ENCODE peak calls at places on chromosomes 4 and X, in six cellular contexts. K is T-helper 2 cell; L is GM18507; O is endothelial cell; P is HTR-8/SVneo; V is stimulated activated CD8-positive, alpha-beta memory T cell treated with anti-CD3 and anti-CD28 coated beads, Interleukin-7, amount 100 ng/mL, for 1 hour. Y is an unnamed sample.

GRCh38 chrX:71994601-71995000 is 84.0 kb downstream of the NHSL2 start:
- DNase-seq in K (no peak), L (no peak), O (no peak), P (peak; percentile 30), V (no peak), Y (no peak)

GRCh38 chr4:56406151-56406550 is 18.9 kb upstream of the AASDH start:
- DNase-seq in K (no peak), L (no peak), O (no peak), P (no peak), V (no peak), Y (no peak)

GRCh38 chrX:71103110-71103983 is 3.2 kb downstream of the CXorf65 start:
- DNase-seq in K (peak; percentile 75), L (no peak), O (peak; percentile 22), P (no peak), V (no peak), Y (no peak)

GRCh38 chr4:4409416-4410115 is 22.7 kb downstream of the NSG1 start:
- DNase-seq in K (no peak), L (no peak), O (no peak), P (no peak), V (no peak), Y (no peak)

GRCh38 chr4:129322947-129323346 is 227.0 kb downstream of the C4orf33 start:
- DNase-seq in K (no peak), L (no peak), O (no peak), P (no peak), V (no peak), Y (no peak)

GRCh38 chrX:139930923-139931645 is 1.8 kb downstream of the ATP11C start:
- DNase-seq in K (peak; percentile 24), L (no peak), O (peak; percentile 11), P (no peak), V (no peak), Y (no peak)

GRCh38 chrX:13307041-13307440 is 12.8 kb downstream of the ATXN3L start:
- DNase-seq in K (no peak), L (no peak), O (no peak), P (no peak), V (no peak), Y (no peak)

GRCh38 chr4:48970471-48970921 is 15.6 kb upstream of the CWH43 start:
- DNase-seq in K (no peak), L (no peak), O (no peak), P (no peak), V (no peak), Y (no peak)

GRCh38 chr4:181138116-181138515 is 1105.1 kb upstream of the TENM3 start:
- DNase-seq in K (no peak), L (no peak), O (no peak), P (no peak), V (no peak), Y (no peak)

GRCh38 chr4:97938141-97938540 is 205.1 kb downstream of the STPG2 start:
- DNase-seq in K (no peak), L (no peak), O (no peak), P (no peak), V (no peak), Y (no peak)

GRCh38 chr4:141131738-141132688 is 1.3 kb downstream of the RNF150 start:
- DNase-seq in K (peak; percentile 6), L (no peak), O (peak; percentile 25), P (peak; percentile 11), V (no peak), Y (no peak)

GRCh38 chrX:150050387-150050786 is 112.1 kb upstream of the EOLA2 start:
- DNase-seq in K (peak; percentile 2), L (no peak), O (no peak), P (no peak), V (no peak), Y (no peak)

GRCh38 chr4:137749466-137749865 is 217.2 kb upstream of the PCDH18 start:
- DNase-seq in K (no peak), L (no peak), O (no peak), P (no peak), V (no peak), Y (no peak)

GRCh38 chrX:135396109-135396508 is 25.6 kb upstream of the SMIM10L2A start:
- DNase-seq in K (no peak), L (no peak), O (peak; percentile 28), P (no peak), V (no peak), Y (no peak)

GRCh38 chrX:119055650-119056049 is 17.1 kb upstream of the CT47C1 start:
- DNase-seq in K (no peak), L (no peak), O (no peak), P (no peak), V (no peak), Y (no peak)

GRCh38 chr4:48483777-48484493 is 792 bp downstream of the SLC10A4 start:
- DNase-seq in K (peak; percentile 12), L (no peak), O (no peak), P (no peak), V (no peak), Y (no peak)